ENCODE peak calls at places on chromosomes 6 and 20, in eight cellular contexts. D is vagina, H is suprapubic skin, L is Peyer's patch, S is A673, N is upper lobe of left lung, U is OCI-LY7, B is mesendoderm. I is an unnamed sample.

GRCh38 chr6:129206761-129207330 is 323.9 kb downstream of the LAMA2 start:
- DNase-seq in D (no peak), N (no peak), L (no peak), S (peak; percentile 86), B (no peak), H (no peak), U (no peak), I (no peak)

GRCh38 chr6:102485480-102485879 is 1092.0 kb downstream of the GRIK2 start:
- DNase-seq in N (no peak), L (no peak), U (no peak), H (no peak), B (no peak), D (no peak), S (no peak), I (no peak)

GRCh38 chr6:34115396-34116314 is 30.2 kb downstream of the GRM4 start:
- DNase-seq in H (no peak), L (no peak), U (peak; percentile 43), B (peak; percentile 72), N (no peak), S (peak; percentile 30), D (no peak), I (no peak)

GRCh38 chr6:96899019-96899418 is 1.3 kb upstream of the NDUFAF4 start:
- DNase-seq in N (peak; percentile 25), S (peak; percentile 70), B (peak; percentile 55), H (no peak), D (no peak), L (no peak), U (peak; percentile 40), I (no peak)

GRCh38 chr6:33375143-33375649 is 16.4 kb upstream of the KIFC1 start:
- DNase-seq in D (no peak), N (peak; percentile 86), S (peak; percentile 63), L (no peak), B (no peak), U (no peak), H (peak; percentile 89), I (no peak)

GRCh38 chr6:170134077-170135040 is 156.5 kb downstream of the DLL1 start:
- DNase-seq in B (no peak), D (no peak), L (no peak), N (peak; percentile 18), S (no peak), U (no peak), H (peak; percentile 49), I (no peak)

GRCh38 chr6:13538084-13538483 is 36.3 kb upstream of the SIRT5 start:
- DNase-seq in H (no peak), L (no peak), D (no peak), N (no peak), B (peak; percentile 57), U (peak; percentile 69), S (peak; percentile 72), I (no peak)

GRCh38 chr6:13807691-13808090 is 6.7 kb downstream of the MCUR1 start:
- DNase-seq in D (no peak), B (no peak), S (no peak), U (no peak), H (no peak), L (no peak), N (no peak), I (no peak)

GRCh38 chr6:36297511-36297910 is 27.7 kb downstream of the PNPLA1 start:
- DNase-seq in D (no peak), S (no peak), U (no peak), N (no peak), H (no peak), L (no peak), B (no peak), I (no peak)

GRCh38 chr6:145652572-145652971 is 82.7 kb downstream of the EPM2A start:
- DNase-seq in H (no peak), B (no peak), U (no peak), L (no peak), N (no peak), S (no peak), D (no peak), I (no peak)

GRCh38 chr20:59580208-59580980 is 23.9 kb upstream of the PHACTR3 start:
- DNase-seq in H (peak; percentile 50), B (no peak), L (no peak), N (no peak), U (no peak), D (no peak), S (peak; percentile 93), I (no peak)

GRCh38 chr6:62059898-62060297 is 226.1 kb downstream of the KHDRBS2 start:
- DNase-seq in S (no peak), L (no peak), D (no peak), U (no peak), H (no peak), B (no peak), N (no peak), I (no peak)

GRCh38 chr20:16955971-16956370 is 207.8 kb downstream of the OTOR start:
- DNase-seq in H (no peak), U (no peak), B (no peak), D (no peak), S (no peak), L (no peak), N (no peak), I (no peak)

GRCh38 chr6:100617633-100618348 is 153.1 kb upstream of the SIM1 start:
- DNase-seq in B (no peak), S (no peak), D (no peak), L (no peak), N (no peak), U (no peak), H (no peak), I (no peak)

GRCh38 chr6:6780231-6780630 is 191.7 kb downstream of the LY86 start:
- DNase-seq in U (no peak), B (no peak), H (no peak), N (no peak), D (no peak), S (no peak), L (no peak), I (no peak)

GRCh38 chr6:31170600-31170881 is at the start of gene POU5F1:
- DNase-seq in U (no peak), H (no peak), S (no peak), B (peak; percentile 68), D (no peak), L (no peak), N (no peak), I (no peak)
- H3K4me3 ChIP-seq in U (no peak within 1 kb of the TSS), H (no peak within 1 kb of the TSS), S (no peak within 1 kb of the TSS), B (peak within 1 kb of the TSS; percentile 49), D (no peak within 1 kb of the TSS), L (no peak within 1 kb of the TSS), N (no peak within 1 kb of the TSS), I (no peak within 1 kb of the TSS)

GRCh38 chr20:57262244-57263126 is 4.0 kb downstream of the BMP7 start:
- DNase-seq in H (no peak), B (peak; percentile 51), U (no peak), S (no peak), L (no peak), D (no peak), N (no peak), I (no peak)

GRCh38 chr20:57260959-57261357 is 5.5 kb downstream of the BMP7 start:
- DNase-seq in N (no peak), L (no peak), D (no peak), H (no peak), S (no peak), B (peak; percentile 80), U (no peak), I (no peak)

GRCh38 chr20:57260065-57260958 is 6.1 kb downstream of the BMP7 start:
- DNase-seq in N (no peak), U (no peak), L (no peak), H (no peak), S (no peak), D (no peak), B (no peak), I (no peak)

GRCh38 chr20:57263127-57263609 is 3.3 kb downstream of the BMP7 start:
- DNase-seq in S (no peak), N (no peak), L (no peak), D (no peak), H (no peak), U (no peak), B (no peak), I (no peak)

DNA sequence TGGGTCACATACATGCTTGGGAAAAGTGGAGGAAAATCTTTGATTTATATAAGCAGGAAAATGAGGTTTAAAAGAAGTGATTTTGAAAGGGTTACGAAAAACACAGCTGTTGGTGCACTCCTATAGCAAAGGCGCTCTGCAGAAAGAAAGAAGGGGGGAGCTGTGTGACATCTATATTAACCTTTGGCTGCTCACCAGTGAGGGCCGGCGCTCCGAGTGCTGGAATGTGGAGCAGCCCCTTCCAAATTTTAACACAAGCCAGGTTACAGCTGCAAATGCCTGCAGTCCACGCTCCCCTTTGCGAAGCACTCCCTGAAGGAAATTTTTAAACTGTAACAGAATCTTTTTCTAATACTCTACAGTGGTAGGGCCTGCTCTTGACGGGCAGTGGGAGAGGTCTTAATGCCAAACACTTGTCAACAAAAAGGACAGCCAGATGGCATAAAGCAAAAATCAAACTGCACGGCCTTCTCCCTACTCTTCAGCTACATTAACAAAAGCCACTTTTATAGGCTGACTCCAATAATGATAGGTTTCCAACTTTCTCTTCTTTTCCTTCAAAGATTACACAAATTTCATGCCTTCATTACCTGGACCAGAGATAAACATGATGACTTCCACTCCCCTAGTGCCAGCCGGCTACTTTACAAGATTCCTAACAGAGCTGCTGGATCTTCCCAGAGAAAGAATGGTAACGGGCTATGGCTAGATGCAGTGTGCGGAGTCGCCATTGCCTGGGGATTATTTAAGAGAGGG is 4.8 kb downstream of the BMP7 start:
- DNase-seq in H (no peak), U (no peak), D (no peak), L (no peak), N (no peak), S (no peak), B (peak; percentile 37), I (no peak)
- H3K4me3 ChIP-seq in H (no peak overlapping the region), U (peak overlapping the region; percentile 85), D (no peak overlapping the region), L (no peak overlapping the region), N (no peak overlapping the region), S (no peak overlapping the region), B (no peak overlapping the region), I (no peak overlapping the region)

GRCh38 chr20:21862224-21862927 is 156.9 kb downstream of the PAX1 start:
- DNase-seq in D (no peak), L (no peak), S (no peak), U (no peak), H (no peak), B (peak; percentile 70), N (no peak), I (no peak)

GRCh38 chr20:21862958-21863357 is 157.5 kb downstream of the PAX1 start:
- DNase-seq in H (no peak), N (no peak), U (no peak), S (no peak), B (no peak), D (no peak), L (no peak), I (no peak)
- H3K4me3 ChIP-seq in H (no peak overlapping the region), N (no peak overlapping the region), U (no peak overlapping the region), S (no peak overlapping the region), B (no peak overlapping the region), D (no peak overlapping the region), L (no peak overlapping the region), I (no peak overlapping the region)

DNA sequence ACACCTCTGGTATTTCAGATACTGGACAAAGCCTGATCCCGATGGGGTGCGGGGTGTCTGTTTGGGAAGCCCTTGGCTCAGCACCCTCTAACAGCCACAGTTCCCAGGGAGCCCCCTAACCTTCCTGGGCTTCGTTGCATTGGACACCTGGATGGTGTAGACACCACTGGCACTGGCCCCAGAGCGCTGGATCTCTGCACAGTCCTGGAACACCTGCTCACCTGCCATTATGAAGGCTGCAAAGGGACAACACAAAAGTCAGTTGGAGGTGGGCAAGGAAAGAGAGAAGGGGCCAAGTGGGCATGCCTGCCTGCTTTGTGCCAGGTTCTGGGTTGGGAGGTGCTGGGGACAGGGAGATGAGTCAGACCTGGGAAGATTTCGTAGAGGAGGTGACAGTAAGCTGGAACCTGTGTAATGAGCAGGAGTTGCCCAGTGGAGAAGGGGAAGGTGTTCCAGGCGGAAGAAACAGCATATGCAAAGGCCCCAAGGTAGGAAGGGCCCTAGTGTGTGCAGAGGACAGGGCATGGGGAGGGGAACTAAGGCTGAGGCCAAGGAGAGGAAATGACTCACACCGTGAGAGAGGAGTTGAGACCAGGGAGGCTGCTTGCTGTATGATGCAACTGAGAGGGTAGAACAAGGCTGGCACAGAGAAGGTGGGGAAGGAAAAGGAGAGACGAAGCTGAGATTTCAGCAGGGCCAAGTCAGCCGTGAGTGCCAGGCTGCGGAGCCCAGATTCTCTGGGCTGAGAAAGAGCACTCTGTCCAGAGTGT is 34.9 kb downstream of the ANGPT4 start:
- DNase-seq in N (peak; percentile 34), B (peak; percentile 48), S (peak; percentile 25), H (no peak), U (no peak), L (no peak), D (no peak), I (no peak)
- H3K4me3 ChIP-seq in N (no peak overlapping the region), B (no peak overlapping the region), S (no peak overlapping the region), H (no peak overlapping the region), U (no peak overlapping the region), L (no peak overlapping the region), D (no peak overlapping the region), I (no peak overlapping the region)

I was measured in esophagus squamous epithelium.